ENCODE peak calls at places on chromosomes 7 and 10, in five cellular contexts. X is RWPE2; I is stimulated activated CD4-positive, alpha-beta T cell treated with anti-CD3 and anti-CD28 coated beads, Interleukin-12 subunit alpha, Interleukin-12 subunit beta, amount 100 ng/mL, for 4 hours; E is iPS-NIHi11; G is sciatic nerve. O is an unnamed sample.

GRCh38 chr10:132836832-132837540 is 51.0 kb upstream of the NKX6-2 start:
- DNase-seq in X (no peak), I (peak; percentile 44), E (peak; percentile 95), G (peak; percentile 66), O (peak; percentile 72)

GRCh38 chr7:157538735-157539134 is 201.9 kb downstream of the DNAJB6 start:
- DNase-seq in X (no peak), I (no peak), E (no peak), G (peak; percentile 9), O (no peak)

GRCh38 chr7:157271991-157272324 is 64.8 kb upstream of the DNAJB6 start:
- DNase-seq in X (no peak), I (no peak), E (no peak), G (peak; percentile 79), O (peak; percentile 94)

GRCh38 chr10:6607187-6607586 is 27.1 kb upstream of the PRKCQ start:
- DNase-seq in X (no peak), I (peak; percentile 32), E (no peak), G (no peak), O (no peak)

GRCh38 chr7:151307536-151307935 is 34.1 kb upstream of the NUB1 start:
- DNase-seq in X (no peak), I (no peak), E (no peak), G (no peak), O (no peak)

GRCh38 chr7:40885503-40885902 is 750.7 kb downstream of the SUGCT start:
- DNase-seq in X (no peak), I (no peak), E (no peak), G (no peak), O (no peak)

GRCh38 chr10:32773105-32773504 is 184.9 kb downstream of the ITGB1 start:
- DNase-seq in X (no peak), I (no peak), E (no peak), G (no peak), O (no peak)

GRCh38 chr7:602341-603141 is 82.9 kb upstream of the PDGFA start:
- DNase-seq in X (peak; percentile 67), I (peak; percentile 59), E (no peak), G (peak; percentile 63), O (peak; percentile 44)

GRCh38 chr7:69172357-69173098 is 425.7 kb upstream of the AUTS2 start:
- DNase-seq in X (no peak), I (no peak), E (no peak), G (no peak), O (no peak)

GRCh38 chr7:34995757-34996156 is 41.5 kb downstream of the DPY19L1 start:
- DNase-seq in X (no peak), I (no peak), E (no peak), G (no peak), O (no peak)

GRCh38 chr10:25493122-25493893 is 318.5 kb downstream of the GPR158 start:
- DNase-seq in X (peak; percentile 73), I (no peak), E (peak; percentile 62), G (no peak), O (no peak)

GRCh38 chr7:140326116-140326928 is 72.0 kb downstream of the SLC37A3 start:
- DNase-seq in X (no peak), I (peak; percentile 41), E (peak; percentile 62), G (peak; percentile 84), O (peak; percentile 77)

GRCh38 chr10:75475470-75476182 is 44.2 kb downstream of the LRMDA start:
- DNase-seq in X (no peak), I (no peak), E (no peak), G (no peak), O (no peak)

GRCh38 chr7:79332091-79332490 is 121.4 kb downstream of the MAGI2 start:
- DNase-seq in X (no peak), I (no peak), E (no peak), G (no peak), O (no peak)